ENCODE peak calls at places on chromosomes 2 and 18, in five cellular contexts. I is memory B cell; Y is skeletal muscle cell; K is stimulated activated naive CD8-positive, alpha-beta T cell treated with anti-CD3 and anti-CD28 coated beads, Interleukin-15, amount 100 ng/mL, for 72 hours; F is stimulated activated naive CD4-positive, alpha-beta T cell. D is an unnamed sample.

GRCh38 chr2:75558132-75558530 is 2.6 kb downstream of the EVA1A start:
- DNase-seq in I (no peak), Y (no peak), K (no peak), F (no peak), D (no peak)

GRCh38 chr2:69385443-69386151 is 1.4 kb downstream of the GFPT1 start:
- DNase-seq in I (no peak), Y (no peak), K (no peak), F (no peak), D (no peak)

GRCh38 chr18:55500316-55501086 is 87.5 kb downstream of the TCF4 start:
- DNase-seq in I (no peak), Y (peak), K (no peak), F (no peak), D (no peak)

GRCh38 chr2:3692375-3692774 is 11.0 kb upstream of the DCDC2C start:
- DNase-seq in I (no peak), Y (no peak), K (no peak), F (no peak), D (no peak)

GRCh38 chr2:48483916-48484315 is 46.0 kb upstream of the STON1 start:
- DNase-seq in I (no peak), Y (peak), K (no peak), F (no peak), D (no peak)

GRCh38 chr2:1595274-1595673 is 149.0 kb downstream of the PXDN start:
- DNase-seq in I (no peak), Y (no peak), K (no peak), F (no peak), D (no peak)

GRCh38 chr2:142286618-142287017 is 155.8 kb upstream of the LRP1B start:
- DNase-seq in I (no peak), Y (no peak), K (no peak), F (no peak), D (no peak)

GRCh38 chr2:226766352-226767055 is 33.1 kb downstream of the IRS1 start:
- DNase-seq in I (no peak), Y (no peak), K (no peak), F (no peak), D (no peak)

GRCh38 chr18:58476521-58477210 is 152.2 kb downstream of the ALPK2 start:
- DNase-seq in I (no peak), Y (no peak), K (no peak), F (no peak), D (no peak)

D was measured in GM19239.